ENCODE peak calls at places on chromosomes 7 and 10, in five cellular contexts. D, X, C, G and F are unnamed samples.

GRCh38 chr7:81079736-81080135 is 160.9 kb upstream of the SEMA3C start:
- DNase-seq in D (no peak), C (no peak), G (no peak), X (no peak), F (peak; percentile 1)

GRCh38 chr7:77531038-77531437 is 6.1 kb upstream of the PTPN12 start:
- DNase-seq in D (no peak), G (no peak), C (no peak), X (no peak), F (no peak)

GRCh38 chr7:51261950-51262795 is 54.4 kb downstream of the COBL start:
- DNase-seq in G (no peak), D (no peak), X (no peak), C (no peak), F (no peak)

GRCh38 chr10:3622845-3623621 is 162.0 kb downstream of the KLF6 start:
- DNase-seq in D (no peak), G (no peak), C (no peak), X (no peak), F (no peak)

GRCh38 chr10:13268841-13269240 is 31.0 kb downstream of the PHYH start:
- DNase-seq in D (no peak), G (no peak), C (no peak), X (no peak), F (no peak)

GRCh38 chr7:120729300-120729699 is 128.6 kb downstream of the TSPAN12 start:
- DNase-seq in X (no peak), C (no peak), D (no peak), G (no peak), F (no peak)

GRCh38 chr7:116525298-116525912 is 569 bp downstream of the CAV1 start:
- DNase-seq in C (no peak), X (no peak), G (peak; percentile 82), D (no peak), F (no peak)

GRCh38 chr7:1957471-1958225 is 275.1 kb downstream of the MAD1L1 start:
- DNase-seq in X (no peak), G (no peak), D (no peak), C (no peak), F (no peak)

GRCh38 chr10:1142596-1142995 is 86.4 kb downstream of the WDR37 start:
- DNase-seq in C (no peak), G (no peak), X (no peak), D (no peak), F (no peak)

GRCh38 chr7:26399309-26399610 is 107.6 kb downstream of the SNX10 start:
- DNase-seq in G (no peak), X (no peak), D (no peak), C (no peak), F (peak; percentile 33)

GRCh38 chr10:87066178-87066577 is 28.5 kb downstream of the GLUD1 start:
- DNase-seq in D (no peak), X (no peak), C (no peak), G (no peak), F (no peak)

GRCh38 chr7:54260868-54261475 is 281.2 kb upstream of the VSTM2A start:
- DNase-seq in C (no peak), D (no peak), X (peak; percentile 63), G (no peak), F (peak; percentile 84)

GRCh38 chr10:11197266-11197712 is 179.6 kb downstream of the CELF2 start:
- DNase-seq in D (no peak), C (no peak), X (no peak), G (no peak), F (no peak)

GRCh38 chr7:99272476-99273045 is at the start of gene MYH16:
- DNase-seq in G (no peak), D (no peak), X (peak; percentile 47), C (no peak), F (peak; percentile 26)

GRCh38 chr7:27636326-27637006 is 26.2 kb downstream of the HIBADH start:
- DNase-seq in C (peak; percentile 4), G (no peak), D (no peak), X (no peak), F (peak; percentile 22)

GRCh38 chr10:33216661-33217427 is 117.6 kb downstream of the NRP1 start:
- DNase-seq in X (no peak), D (no peak), G (no peak), C (no peak), F (peak; percentile 52)

GRCh38 chr10:92913973-92914372 is 65.7 kb downstream of the EXOC6 start:
- DNase-seq in D (no peak), X (no peak), C (no peak), G (no peak), F (no peak)

GRCh38 chr7:96486681-96487080 is 164.8 kb upstream of the SLC25A13 start:
- DNase-seq in C (no peak), D (no peak), X (no peak), G (no peak), F (no peak)

GRCh38 chr10:124614003-124614659 is 130.0 kb downstream of the FAM53B start:
- DNase-seq in G (no peak), D (no peak), C (no peak), X (no peak), F (no peak)

GRCh38 chr7:91915401-91916067 is 25.1 kb upstream of the AKAP9 start:
- DNase-seq in G (no peak), C (peak; percentile 40), D (no peak), X (no peak), F (peak; percentile 68)

GRCh38 chr10:20271490-20271889 is 455.3 kb downstream of the PLXDC2 start:
- DNase-seq in D (no peak), C (no peak), X (no peak), G (no peak), F (no peak)

GRCh38 chr7:48250441-48250951 is 79.2 kb downstream of the ABCA13 start:
- DNase-seq in C (no peak), G (no peak), X (no peak), D (no peak), F (peak; percentile 75)

GRCh38 chr7:149598721-149599308 is 101.2 kb upstream of the ZNF746 start:
- DNase-seq in G (no peak), X (no peak), D (no peak), C (peak; percentile 3), F (peak; percentile 25)
- H3K4me3 ChIP-seq in G (no peak overlapping the region), X (no peak overlapping the region), D (no peak overlapping the region), C (no peak overlapping the region), F (no peak overlapping the region)

DNA sequence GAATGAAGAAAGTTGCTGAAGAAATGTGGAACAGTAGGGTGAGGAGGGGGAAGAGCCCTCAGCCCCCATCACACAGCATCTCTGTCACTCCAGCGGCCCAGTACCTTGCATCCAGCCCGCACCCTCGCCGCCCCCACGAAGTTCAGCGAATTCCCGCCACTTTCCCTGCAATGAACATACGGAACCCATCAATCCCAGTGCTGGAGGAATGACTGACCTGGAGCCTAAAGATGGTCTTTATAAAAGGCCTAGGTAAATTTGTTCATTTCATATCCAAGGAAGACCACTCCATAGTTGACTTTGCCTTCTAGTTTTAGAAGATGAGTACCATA is 782 bp upstream of the KIF5B start:
- DNase-seq in X (no peak), D (no peak), C (no peak), G (no peak), F (no peak)
- H3K4me3 ChIP-seq in X (no peak overlapping the region), D (peak overlapping the region; percentile 83), C (no peak overlapping the region), G (peak overlapping the region; percentile 99), F (peak overlapping the region; percentile 97)

DNA sequence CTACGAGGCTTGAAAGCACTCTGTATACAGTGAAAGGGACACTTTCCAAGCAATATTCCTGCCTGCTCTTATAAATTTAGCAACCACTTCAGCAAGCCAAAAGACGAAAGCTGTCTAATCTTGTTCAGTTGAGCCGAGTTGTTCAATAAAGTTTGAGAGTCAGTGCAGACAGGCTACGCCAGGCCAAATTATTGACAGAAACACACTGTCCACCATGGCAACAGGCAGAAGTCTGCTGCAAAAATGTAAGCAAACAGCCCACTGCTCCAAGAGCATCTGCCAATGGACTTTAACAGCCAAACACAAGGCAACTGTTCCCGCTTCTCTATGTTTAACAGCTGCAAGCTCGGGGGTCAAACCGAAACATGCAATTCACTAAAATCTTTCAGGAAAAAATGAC is 85.7 kb downstream of the GLI3 start:
- DNase-seq in G (no peak), X (no peak), C (no peak), D (peak; percentile 27), F (peak; percentile 44)
- H3K4me3 ChIP-seq in G (peak overlapping the region; percentile 15), X (no peak overlapping the region), C (no peak overlapping the region), D (no peak overlapping the region), F (no peak overlapping the region)

GRCh38 chr7:156020566-156020965 is 208.3 kb upstream of the SHH start:
- DNase-seq in C (no peak), X (no peak), G (no peak), D (no peak), F (no peak)

GRCh38 chr7:156021476-156021875 is 209.2 kb upstream of the SHH start:
- DNase-seq in C (no peak), G (no peak), X (no peak), D (no peak), F (no peak)

GRCh38 chr7:156017916-156018700 is 205.8 kb upstream of the SHH start:
- DNase-seq in D (no peak), G (peak; percentile 42), X (no peak), C (no peak), F (no peak)

GRCh38 chr7:156019308-156019707 is 207.0 kb upstream of the SHH start:
- DNase-seq in G (peak; percentile 37), X (no peak), C (no peak), D (no peak), F (no peak)

DNA sequence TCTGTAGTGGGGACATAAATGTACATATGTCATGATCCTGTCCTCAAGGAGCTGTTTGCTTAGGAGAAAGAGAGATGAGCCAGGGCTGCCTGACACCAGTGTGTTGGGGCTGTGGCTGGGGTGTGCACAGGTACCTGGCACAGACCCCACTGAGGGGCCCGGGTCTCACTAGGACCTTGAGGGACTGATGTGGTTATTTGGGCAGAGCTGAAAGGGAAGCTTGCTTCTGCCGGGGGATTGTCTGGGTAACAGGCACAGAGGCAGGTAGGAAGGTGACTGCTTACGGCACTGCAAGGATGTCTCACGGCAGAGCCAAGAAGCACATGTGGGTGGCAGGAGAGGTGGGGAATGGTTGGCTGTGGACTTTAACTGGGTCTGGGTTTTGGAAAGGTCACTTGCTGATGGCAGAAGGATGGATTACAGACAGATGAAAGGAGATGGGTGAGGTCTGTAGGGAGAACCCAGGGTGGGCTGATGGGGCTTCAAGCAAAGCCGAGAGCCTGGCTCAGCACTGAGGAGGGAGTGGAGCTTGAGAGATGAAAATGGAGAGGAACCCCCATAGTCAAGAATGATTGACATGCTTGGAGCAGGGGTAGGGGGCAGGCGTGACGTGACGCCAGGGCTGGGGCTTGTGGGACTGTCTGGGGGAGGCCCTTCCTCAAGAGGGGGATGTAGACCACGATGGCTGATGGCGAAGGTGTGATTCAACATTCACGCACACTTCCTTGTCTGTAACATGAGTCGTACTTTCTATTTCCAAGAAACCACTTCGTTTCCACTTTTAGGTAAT is 207.7 kb upstream of the SHH start:
- DNase-seq in D (no peak), X (no peak), G (peak; percentile 44), C (no peak), F (no peak)
- H3K4me3 ChIP-seq in D (no peak overlapping the region), X (no peak overlapping the region), G (no peak overlapping the region), C (no peak overlapping the region), F (no peak overlapping the region)

GRCh38 chr7:86884152-86884551 is 175.3 kb downstream of the ELAPOR2 start:
- DNase-seq in X (no peak), C (no peak), G (no peak), D (no peak), F (no peak)
- H3K4me3 ChIP-seq in X (no peak overlapping the region), C (no peak overlapping the region), G (no peak overlapping the region), D (no peak overlapping the region), F (no peak overlapping the region)

GRCh38 chr7:12737836-12738235 is 50.4 kb downstream of the ARL4A start:
- DNase-seq in G (no peak), X (no peak), D (no peak), C (no peak), F (no peak)
- H3K4me3 ChIP-seq in G (no peak overlapping the region), X (no peak overlapping the region), D (no peak overlapping the region), C (no peak overlapping the region), F (no peak overlapping the region)